ENCODE peak calls at places on chromosome 18, in eight cellular contexts. C is endothelial cell, M is CD14-positive monocyte, F is upper lobe of left lung, X is SK-N-SH, K is psoas muscle, N is mesothelial cell of epicardium, B is PC-9. V is an unnamed sample.

GRCh38 chr18:48825101-48825745 is 125.5 kb downstream of the SMAD7 start:
- DNase-seq in C (no peak), M (no peak), F (no peak), X (no peak), K (no peak), N (no peak), B (no peak), V (peak)

GRCh38 chr18:31417850-31418249 is 29.7 kb upstream of the DSG3 start:
- DNase-seq in C (no peak), M (no peak), F (no peak), X (no peak), K (no peak), N (no peak), B (no peak), V (no peak)

GRCh38 chr18:79781331-79781941 is 16.3 kb upstream of the KCNG2 start:
- DNase-seq in C (no peak), M (no peak), F (no peak), X (peak), K (no peak), N (no peak), B (no peak), V (no peak)

GRCh38 chr18:3885209-3885792 is 435.3 kb downstream of the TGIF1 start:
- DNase-seq in C (no peak), M (no peak), F (no peak), X (peak), K (no peak), N (no peak), B (no peak), V (no peak)

GRCh38 chr18:43805646-43806194 is 528.4 kb upstream of the SYT4 start:
- DNase-seq in C (no peak), M (no peak), F (no peak), X (no peak), K (no peak), N (no peak), B (no peak), V (no peak)

GRCh38 chr18:78196280-78196679 is 783.3 kb upstream of the SALL3 start:
- DNase-seq in C (no peak), M (no peak), F (no peak), X (no peak), K (no peak), N (no peak), B (no peak), V (no peak)

GRCh38 chr18:48359626-48360025 is 49.6 kb downstream of the ZBTB7C start:
- DNase-seq in C (no peak), M (no peak), F (no peak), X (no peak), K (no peak), N (no peak), B (no peak), V (peak)

GRCh38 chr18:45951021-45951714 is 16.0 kb downstream of the EPG5 start:
- DNase-seq in C (no peak), M (peak), F (no peak), X (no peak), K (peak), N (no peak), B (peak), V (no peak)

GRCh38 chr18:28267276-28267675 is 90.3 kb upstream of the CDH2 start:
- DNase-seq in C (no peak), M (no peak), F (no peak), X (no peak), K (no peak), N (no peak), B (no peak), V (no peak)

GRCh38 chr18:52991246-52991645 is 651.2 kb downstream of the DCC start:
- DNase-seq in C (no peak), M (no peak), F (no peak), X (no peak), K (no peak), N (no peak), B (no peak), V (no peak)

GRCh38 chr18:52995875-52996274 is 655.9 kb downstream of the DCC start:
- DNase-seq in C (no peak), M (no peak), F (no peak), X (no peak), K (no peak), N (no peak), B (no peak), V (no peak)

GRCh38 chr18:52992041-52992440 is 652.0 kb downstream of the DCC start:
- DNase-seq in C (peak), M (no peak), F (no peak), X (peak), K (no peak), N (no peak), B (no peak), V (no peak)
- TF ChIP-seq CTCF in C (no peak), M (no peak), F (no peak), X (peak), K (no peak), N (no peak), B (no peak), V (peak)

GRCh38 chr18:24428709-24429108 is 2.2 kb downstream of the IMPACT start:
- DNase-seq in C (no peak), M (no peak), F (no peak), X (no peak), K (no peak), N (no peak), B (no peak), V (no peak)
- TF ChIP-seq CTCF in C (no peak), M (no peak), F (no peak), X (no peak), K (no peak), N (no peak), B (peak), V (peak)

DNA sequence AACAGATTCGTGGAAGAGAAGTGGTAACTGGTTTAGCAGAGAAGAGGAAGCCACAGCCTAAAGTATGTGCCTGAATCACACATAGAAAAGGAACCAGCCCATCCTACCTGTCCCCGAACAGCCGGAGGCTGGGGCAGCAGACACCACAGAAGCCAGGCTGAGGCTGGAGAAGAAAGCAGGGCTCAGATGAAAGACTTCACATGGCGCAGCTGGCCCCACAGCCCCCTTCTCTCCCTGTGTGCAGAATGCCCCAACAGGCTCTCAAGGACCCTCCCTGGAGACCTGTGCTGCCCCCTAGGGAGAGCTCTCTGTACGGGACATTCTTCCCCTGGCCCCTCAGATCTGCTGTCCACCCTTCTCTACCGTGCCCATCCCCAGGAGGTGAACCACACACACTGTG is 83.5 kb upstream of the RAB12 start:
- DNase-seq in C (peak), M (no peak), F (no peak), X (peak), K (no peak), N (no peak), B (no peak), V (no peak)
- TF ChIP-seq CTCF in C (no peak), M (peak), F (no peak), X (peak), K (no peak), N (no peak), B (no peak), V (peak)

DNA sequence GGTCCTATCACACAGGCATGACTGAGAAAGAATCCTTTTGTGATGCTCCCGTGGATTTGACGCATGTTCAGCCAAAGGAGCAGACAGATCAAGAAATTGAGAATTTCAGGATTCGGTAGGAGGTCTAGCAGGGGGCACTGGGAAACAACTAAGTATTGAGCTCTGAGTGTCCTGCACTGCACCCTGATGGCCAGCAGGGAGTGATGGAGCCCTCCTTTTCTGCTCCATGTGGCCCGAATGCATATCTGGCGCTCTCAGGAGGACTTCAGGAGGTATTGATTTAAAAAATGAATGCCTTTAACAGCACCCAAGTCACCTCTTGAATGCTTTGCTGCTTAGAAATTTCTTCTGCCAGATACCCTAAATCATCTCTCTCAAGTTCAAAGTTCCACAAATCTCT is 58.0 kb downstream of the ZNF519 start:
- DNase-seq in C (no peak), M (no peak), F (no peak), X (peak), K (no peak), N (no peak), B (no peak), V (no peak)
- TF ChIP-seq CTCF in C (peak), M (no peak), F (no peak), X (peak), K (no peak), N (no peak), B (peak), V (peak)

DNA sequence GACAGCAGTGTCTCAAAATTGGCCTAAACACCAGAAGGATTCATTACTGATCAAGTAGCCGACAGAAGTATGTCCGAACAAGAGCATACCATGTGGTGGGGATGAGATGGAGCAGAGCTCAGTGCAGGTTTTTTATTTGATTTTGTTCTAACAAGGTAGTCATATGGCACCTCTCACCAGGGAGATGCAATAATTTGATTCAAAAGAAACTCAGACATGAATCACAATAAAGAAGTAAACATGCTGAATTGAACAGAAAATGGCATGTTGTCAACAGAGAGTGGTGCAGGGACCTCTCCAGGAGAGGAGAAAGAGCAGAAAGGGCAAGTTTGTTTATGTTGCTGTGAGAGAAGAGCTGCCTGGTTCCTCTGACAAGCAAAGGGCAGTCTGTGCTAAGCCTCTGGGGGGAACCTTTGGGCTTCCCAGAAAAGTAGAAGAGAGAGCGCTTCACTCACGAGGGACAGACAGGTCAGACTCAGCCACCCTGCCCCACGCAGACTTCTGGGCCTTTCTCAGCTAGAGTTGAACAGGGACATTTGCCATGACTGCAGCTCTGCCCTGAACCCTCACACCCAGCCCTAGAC is 351.3 kb upstream of the RAB12 start:
- DNase-seq in C (peak), M (no peak), F (no peak), X (no peak), K (no peak), N (no peak), B (no peak), V (no peak)
- TF ChIP-seq CTCF in C (no peak), M (no peak), F (no peak), X (no peak), K (no peak), N (no peak), B (no peak), V (no peak)

GRCh38 chr18:499351-500229 is 911 bp downstream of the COLEC12 start:
- DNase-seq in C (peak), M (no peak), F (peak), X (peak), K (peak), N (peak), B (no peak), V (no peak)

GRCh38 chr18:501406-501714 is 859 bp upstream of the COLEC12 start:
- DNase-seq in C (no peak), M (no peak), F (no peak), X (no peak), K (no peak), N (no peak), B (no peak), V (no peak)

GRCh38 chr18:498901-499300 is 1.6 kb downstream of the COLEC12 start:
- DNase-seq in C (no peak), M (no peak), F (no peak), X (no peak), K (no peak), N (no peak), B (no peak), V (no peak)

GRCh38 chr18:500556-501405 is at the start of gene COLEC12:
- DNase-seq in C (peak), M (no peak), F (peak), X (peak), K (peak), N (peak), B (no peak), V (peak)

GRCh38 chr18:500230-500555 is 308 bp downstream of the COLEC12 start:
- DNase-seq in C (peak), M (no peak), F (no peak), X (peak), K (peak), N (no peak), B (no peak), V (no peak)
- TF ChIP-seq CTCF in C (no peak), M (no peak), F (no peak), X (peak), K (no peak), N (no peak), B (no peak), V (peak)

GRCh38 chr18:36297419-36298112 is at the start of gene FHOD3:
- DNase-seq in C (peak), M (no peak), F (peak), X (peak), K (peak), N (no peak), B (peak), V (peak)
- TF ChIP-seq CTCF in C (no peak), M (no peak), F (no peak), X (no peak), K (no peak), N (no peak), B (no peak), V (peak)

GRCh38 chr18:53702480-53702879 is 522.0 kb downstream of the MBD2 start:
- DNase-seq in C (no peak), M (no peak), F (no peak), X (no peak), K (no peak), N (no peak), B (no peak), V (no peak)

GRCh38 chr18:53701697-53702096 is 522.8 kb downstream of the MBD2 start:
- DNase-seq in C (no peak), M (no peak), F (no peak), X (no peak), K (no peak), N (no peak), B (no peak), V (no peak)

DNA sequence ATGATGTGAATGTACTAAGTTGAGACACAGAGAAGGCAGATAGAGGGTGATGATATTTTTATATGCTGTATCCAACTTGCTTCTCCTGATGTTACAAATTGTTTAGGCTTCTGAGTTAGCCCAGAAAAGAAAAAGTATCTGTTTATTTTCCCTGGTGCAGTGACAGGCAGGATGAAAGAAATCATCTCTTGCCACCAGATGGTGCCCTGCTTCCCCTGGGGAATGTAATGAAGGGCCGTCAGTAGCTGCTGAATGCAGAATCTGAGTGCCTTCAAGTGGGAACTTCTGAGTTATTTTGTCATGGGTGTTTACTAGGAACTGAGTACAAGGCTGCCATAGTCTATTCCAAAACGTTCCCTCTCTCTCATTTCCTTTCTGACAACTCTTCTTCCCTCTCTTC is 525.6 kb downstream of the MBD2 start:
- DNase-seq in C (peak), M (no peak), F (no peak), X (peak), K (no peak), N (no peak), B (peak), V (no peak)
- TF ChIP-seq CTCF in C (no peak), M (no peak), F (peak), X (peak), K (peak), N (peak), B (peak), V (peak)

GRCh38 chr18:32956591-32957310 is 183.9 kb upstream of the KLHL14 start:
- DNase-seq in C (no peak), M (no peak), F (no peak), X (peak), K (no peak), N (no peak), B (no peak), V (no peak)
- TF ChIP-seq CTCF in C (no peak), M (no peak), F (no peak), X (peak), K (no peak), N (no peak), B (no peak), V (peak)